ENCODE peak calls at places on chromosomes 2 and 18, in six cellular contexts. Y is LoVo; F is activated naive CD8-positive, alpha-beta T cell treated with anti-CD3 and anti-CD28 coated beads, Interleukin-2, amount 50 U/mL, for 24 hours; L is activated CD8-positive, alpha-beta memory T cell treated with anti-CD3 and anti-CD28 coated beads, Interleukin-2, amount 50 U/mL, for 48 hours; D is AG09319; M is activated gamma-delta T cell treated with Interleukin-2 at 50 U/mL for 16 hours. H is an unnamed sample.

GRCh38 chr2:120134263-120134662 is 88.9 kb downstream of the TMEM185B start:
- DNase-seq in Y (no peak), F (no peak), L (no peak), D (peak; percentile 43), M (no peak), H (peak; percentile 71)

GRCh38 chr2:159445307-159445706 is 158.8 kb upstream of the WDSUB1 start:
- DNase-seq in Y (no peak), F (no peak), L (no peak), D (no peak), M (no peak), H (no peak)

GRCh38 chr2:32825291-32825712 is 121.5 kb upstream of the LTBP1 start:
- DNase-seq in Y (peak; percentile 51), F (no peak), L (no peak), D (no peak), M (no peak), H (no peak)

GRCh38 chr2:233844064-233844807 is 10.1 kb downstream of the HJURP start:
- DNase-seq in Y (no peak), F (peak; percentile 0), L (no peak), D (no peak), M (no peak), H (no peak)

GRCh38 chr2:12538300-12538699 is 178.4 kb upstream of the TRIB2 start:
- DNase-seq in Y (no peak), F (no peak), L (no peak), D (no peak), M (no peak), H (no peak)

GRCh38 chr18:55346961-55347740 is 240.8 kb downstream of the TCF4 start:
- DNase-seq in Y (no peak), F (no peak), L (no peak), D (no peak), M (no peak), H (no peak)

GRCh38 chr2:193428336-193428818 is 1233.6 kb upstream of the TMEFF2 start:
- DNase-seq in Y (peak; percentile 4), F (no peak), L (no peak), D (no peak), M (no peak), H (no peak)

GRCh38 chr18:250685-251084 is 17.2 kb downstream of the THOC1 start:
- DNase-seq in Y (no peak), F (no peak), L (no peak), D (no peak), M (no peak), H (no peak)

GRCh38 chr2:49044680-49045079 is 109.6 kb downstream of the FSHR start:
- DNase-seq in Y (no peak), F (no peak), L (no peak), D (no peak), M (no peak), H (no peak)

GRCh38 chr2:219175486-219175885 is 1.2 kb downstream of the CNPPD1 start:
- DNase-seq in Y (no peak), F (no peak), L (no peak), D (no peak), M (no peak), H (no peak)

GRCh38 chr18:31190919-31191318 is 28.3 kb upstream of the DSC1 start:
- DNase-seq in Y (no peak), F (no peak), L (no peak), D (no peak), M (no peak), H (no peak)

GRCh38 chr18:38933322-38933721 is 1367.7 kb upstream of the CELF4 start:
- DNase-seq in Y (no peak), F (no peak), L (no peak), D (no peak), M (no peak), H (no peak)

GRCh38 chr2:213476641-213477040 is 192.4 kb downstream of the SPAG16 start:
- DNase-seq in Y (no peak), F (no peak), L (no peak), D (no peak), M (no peak), H (no peak)

GRCh38 chr2:108927936-108928659 is 60.9 kb downstream of the EDAR start:
- DNase-seq in Y (peak; percentile 67), F (peak; percentile 18), L (no peak), D (peak; percentile 10), M (peak; percentile 34), H (no peak)

GRCh38 chr2:7281802-7282201 is 364.6 kb downstream of the RNF144A start:
- DNase-seq in Y (no peak), F (no peak), L (no peak), D (no peak), M (no peak), H (no peak)

GRCh38 chr2:151156943-151157705 is 104.5 kb downstream of the RBM43 start:
- DNase-seq in Y (no peak), F (no peak), L (no peak), D (no peak), M (no peak), H (no peak)

GRCh38 chr2:1556776-1557466 is 143.7 kb downstream of the TPO start:
- DNase-seq in Y (no peak), F (no peak), L (no peak), D (peak; percentile 12), M (no peak), H (no peak)

GRCh38 chr2:70243804-70244584 is 4.4 kb downstream of the TIA1 start:
- DNase-seq in Y (no peak), F (no peak), L (no peak), D (no peak), M (no peak), H (no peak)

GRCh38 chr2:127634066-127634617 is 11.8 kb upstream of the GPR17 start:
- DNase-seq in Y (no peak), F (no peak), L (no peak), D (no peak), M (no peak), H (no peak)

GRCh38 chr2:236177604-236177966 is 9.4 kb upstream of the GBX2 start:
- DNase-seq in Y (peak; percentile 79), F (peak; percentile 55), L (no peak), D (no peak), M (no peak), H (no peak)

GRCh38 chr2:134927195-134927594 is 8.6 kb downstream of the CCNT2 start:
- DNase-seq in Y (no peak), F (no peak), L (no peak), D (no peak), M (no peak), H (no peak)

GRCh38 chr2:1773883-1774282 is 29.6 kb upstream of the PXDN start:
- DNase-seq in Y (no peak), F (no peak), L (no peak), D (no peak), M (no peak), H (no peak)

GRCh38 chr2:236748385-236748784 is 178.8 kb downstream of the ACKR3 start:
- DNase-seq in Y (no peak), F (no peak), L (no peak), D (no peak), M (no peak), H (no peak)

GRCh38 chr2:23803275-23803964 is 123.5 kb downstream of the ATAD2B start:
- DNase-seq in Y (no peak), F (no peak), L (no peak), D (no peak), M (no peak), H (no peak)

GRCh38 chr2:139055165-139055564 is 275.0 kb upstream of the NXPH2 start:
- DNase-seq in Y (no peak), F (no peak), L (no peak), D (no peak), M (no peak), H (no peak)

GRCh38 chr2:46389417-46389916 is 89.9 kb upstream of the TMEM247 start:
- DNase-seq in Y (no peak), F (no peak), L (peak; percentile 20), D (no peak), M (no peak), H (no peak)

GRCh38 chr2:8154936-8155335 is 526.9 kb upstream of the ID2 start:
- DNase-seq in Y (no peak), F (peak; percentile 33), L (peak; percentile 59), D (no peak), M (no peak), H (no peak)

GRCh38 chr18:35661483-35662146 is 80.1 kb downstream of the GALNT1 start:
- DNase-seq in Y (no peak), F (no peak), L (no peak), D (no peak), M (no peak), H (no peak)

GRCh38 chr2:241762933-241763369 is 13.7 kb upstream of the GAL3ST2 start:
- DNase-seq in Y (no peak), F (peak; percentile 56), L (peak; percentile 74), D (no peak), M (peak; percentile 73), H (no peak)

GRCh38 chr18:22999212-22999611 is 66.1 kb downstream of the RBBP8 start:
- DNase-seq in Y (no peak), F (no peak), L (no peak), D (no peak), M (no peak), H (no peak)

GRCh38 chr2:147468349-147468748 is 376.5 kb upstream of the ACVR2A start:
- DNase-seq in Y (no peak), F (no peak), L (no peak), D (no peak), M (no peak), H (no peak)

GRCh38 chr18:79609841-79610281 is 69.7 kb upstream of the CTDP1 start:
- DNase-seq in Y (no peak), F (no peak), L (no peak), D (no peak), M (no peak), H (no peak)

GRCh38 chr2:32991091-32991845 is 44.5 kb downstream of the LTBP1 start:
- DNase-seq in Y (no peak), F (no peak), L (no peak), D (no peak), M (no peak), H (no peak)